ENCODE peak calls at places on chromosomes 5 and 9, in four cellular contexts. B is tibial nerve; K is naive thymus-derived CD4-positive, alpha-beta T cell; A is PC-9. Z is an unnamed sample. For H3K4me1, the result is how much of the 10 kb centered on the place peaks cover.

GRCh38 chr5:52015760-52016159 is 632.5 kb downstream of the ISL1 start:
- DNase-seq in K (no peak), B (no peak), A (no peak), Z (no peak)

GRCh38 chr9:120778758-120779157 is 14.5 kb downstream of the FBXW2 start:
- DNase-seq in A (no peak), B (no peak), K (no peak), Z (no peak)

GRCh38 chr9:125446581-125447094 is 185.0 kb downstream of the GAPVD1 start:
- DNase-seq in K (no peak), B (no peak), A (no peak), Z (no peak)

GRCh38 chr5:3058930-3059329 is 307.5 kb upstream of the IRX2 start:
- DNase-seq in K (no peak), B (no peak), A (no peak), Z (no peak)

GRCh38 chr9:94900222-94901018 is 173.9 kb downstream of the AOPEP start:
- DNase-seq in B (no peak), A (no peak), K (no peak), Z (no peak)

GRCh38 chr5:179605026-179605833 is 18.2 kb downstream of the HNRNPH1 start:
- DNase-seq in B (no peak), A (no peak), K (no peak), Z (no peak)

GRCh38 chr5:78781611-78782356 is 133.2 kb upstream of the LHFPL2 start:
- DNase-seq in B (no peak), K (no peak), A (no peak), Z (no peak)

GRCh38 chr5:134005415-134006118 is 792 bp upstream of the VDAC1 start:
- DNase-seq in B (no peak), K (no peak), A (no peak), Z (no peak)

GRCh38 chr5:10563132-10563939 is 534 bp upstream of the ANKRD33B start:
- DNase-seq in A (no peak), B (peak), K (peak), Z (no peak)

GRCh38 chr5:105688227-105688807 is 1982.4 kb downstream of the EFNA5 start:
- DNase-seq in K (no peak), A (no peak), B (no peak), Z (no peak)

GRCh38 chr5:128213833-128214232 is 130.3 kb downstream of the SLC12A2 start:
- DNase-seq in B (no peak), K (no peak), A (no peak), Z (no peak)

DNA sequence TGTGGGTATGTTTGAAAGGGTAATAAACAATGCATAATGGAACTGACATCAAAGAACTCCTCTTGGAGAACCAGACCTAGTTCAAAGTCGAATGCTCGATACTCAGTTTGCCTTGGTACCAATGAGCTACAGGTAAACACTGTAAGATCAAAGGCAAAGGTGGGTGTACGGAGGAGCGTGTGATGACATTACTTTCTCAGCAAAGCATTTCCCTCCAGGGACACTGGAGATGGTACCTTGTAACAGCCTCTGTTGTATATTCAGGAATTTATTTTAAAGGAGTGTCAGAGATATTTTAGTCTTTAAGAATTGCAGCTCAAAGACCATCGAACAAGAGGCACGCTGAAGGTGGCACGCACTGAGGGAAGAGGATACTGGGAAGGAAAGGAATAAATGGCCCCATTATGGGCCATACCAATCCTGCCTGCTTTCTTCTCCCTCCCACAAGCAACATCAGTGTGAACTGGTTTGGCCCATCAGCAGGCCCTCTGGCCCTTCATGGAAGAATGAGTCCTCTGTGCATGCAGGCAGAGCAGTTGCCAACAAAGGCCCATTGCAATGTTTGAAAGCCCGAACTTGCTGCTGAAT is 410.3 kb downstream of the ACTL7B start:
- DNase-seq in K (no peak), A (no peak), B (no peak), Z (no peak)
- H3K27ac ChIP-seq in K (no peak), A (peak), B (peak), Z (no peak)

GRCh38 chr9:20295555-20295954 is 326.7 kb downstream of the MLLT3 start:
- DNase-seq in A (no peak), B (no peak), K (no peak), Z (no peak)
- H3K4me3 ChIP-seq in A (no peak), B (no peak), K (no peak), Z (no peak)

GRCh38 chr5:181246276-181247050 is 2.8 kb upstream of the RACK1 start:
- DNase-seq in K (peak), A (peak), B (peak), Z (peak)
- H3K4me1 ChIP-seq in K (under half), A (under half), B (half or more), Z (under half)

DNA sequence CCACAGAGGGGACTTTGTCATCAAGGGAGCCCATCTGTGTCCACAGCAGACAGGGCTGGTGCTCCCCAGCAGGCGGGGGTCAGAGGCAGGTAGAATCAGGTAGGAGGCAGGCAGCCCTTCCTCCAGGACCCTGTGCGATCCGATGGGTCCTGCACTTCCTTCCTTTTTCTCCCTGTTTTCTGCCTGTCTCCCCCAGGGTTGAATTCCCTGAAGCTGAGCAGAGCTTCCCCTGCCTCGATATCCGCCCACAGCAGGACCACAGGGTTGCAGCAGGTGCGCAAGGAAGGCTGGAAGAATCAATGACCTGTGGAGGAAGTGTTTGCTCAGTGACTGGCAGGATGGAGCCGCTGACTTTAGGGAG is 69.2 kb downstream of the MRPL36 start:
- DNase-seq in K (no peak), B (no peak), A (peak), Z (no peak)
- H3K27ac ChIP-seq in K (no peak), B (no peak), A (no peak), Z (no peak)

GRCh38 chr5:171705830-171706229 is 79.8 kb upstream of the SMIM23 start:
- DNase-seq in K (no peak), A (no peak), B (no peak), Z (no peak)
- H3K4me3 ChIP-seq in K (no peak), A (no peak), B (no peak), Z (no peak)

GRCh38 chr5:72436796-72437471 is 70.3 kb downstream of the ZNF366 start:
- DNase-seq in K (no peak), B (no peak), A (peak), Z (no peak)

GRCh38 chr5:72438141-72438540 is 69.1 kb downstream of the ZNF366 start:
- DNase-seq in B (no peak), A (peak), K (no peak), Z (no peak)

GRCh38 chr5:72440207-72440638 is 67.0 kb downstream of the ZNF366 start:
- DNase-seq in B (no peak), A (no peak), K (no peak), Z (no peak)

GRCh38 chr5:72441094-72441723 is 66.0 kb downstream of the ZNF366 start:
- DNase-seq in K (no peak), A (no peak), B (no peak), Z (no peak)

GRCh38 chr5:72439192-72439591 is 68.0 kb downstream of the ZNF366 start:
- DNase-seq in K (no peak), B (no peak), A (no peak), Z (no peak)
- H3K4me1 ChIP-seq in K (under half), B (under half), A (under half), Z (under half)

GRCh38 chr9:18824095-18824666 is 208.8 kb downstream of the SAXO1 start:
- DNase-seq in K (no peak), A (no peak), B (no peak), Z (no peak)
- H3K27ac ChIP-seq in K (no peak), A (no peak), B (no peak), Z (no peak)